ENCODE peak calls at places on chromosome 3, in five cellular contexts. Z is cardiac fibroblast, D is M059J, A is left ventricle myocardium inferior, O is NCI-H1105 treated with DMSO at 0.1 percent for 48 hours. W is an unnamed sample.

GRCh38 chr3:192326656-192327055 is 400.7 kb downstream of the FGF12 start:
- DNase-seq in A (no peak), Z (no peak), D (no peak), O (no peak), W (no peak)

GRCh38 chr3:188345223-188345622 is 191.3 kb downstream of the LPP start:
- DNase-seq in Z (peak), A (no peak), D (peak), O (no peak), W (peak)

GRCh38 chr3:61682671-61683408 is 121.5 kb downstream of the PTPRG start:
- DNase-seq in Z (no peak), D (peak), A (no peak), O (no peak), W (no peak)

GRCh38 chr3:58999134-58999778 is 50.6 kb downstream of the CFAP20DC start:
- DNase-seq in A (no peak), O (no peak), Z (peak), D (no peak), W (no peak)

GRCh38 chr3:13659221-13659969 is 110.5 kb downstream of the FBLN2 start:
- DNase-seq in A (no peak), Z (no peak), D (no peak), O (no peak), W (no peak)

GRCh38 chr3:66962624-66963023 is 35.5 kb upstream of the KBTBD8 start:
- DNase-seq in O (no peak), Z (no peak), A (no peak), D (no peak), W (no peak)

GRCh38 chr3:120908803-120909601 is 997 bp downstream of the STXBP5L start:
- DNase-seq in D (no peak), A (no peak), O (peak), Z (no peak), W (no peak)

GRCh38 chr3:39433642-39434041 is 27.1 kb downstream of the RPSA start:
- DNase-seq in Z (peak), D (peak), A (no peak), O (no peak), W (peak)

GRCh38 chr3:65448120-65448519 is 590.6 kb downstream of the MAGI1 start:
- DNase-seq in A (no peak), D (no peak), O (peak), Z (no peak), W (no peak)

GRCh38 chr3:136720091-136720490 is 32.1 kb downstream of the STAG1 start:
- DNase-seq in Z (no peak), A (no peak), D (no peak), O (no peak), W (no peak)

GRCh38 chr3:42071720-42072582 is 19.2 kb upstream of the TRAK1 start:
- DNase-seq in A (peak), Z (peak), D (peak), O (peak), W (peak)

GRCh38 chr3:136247855-136248254 is 2.3 kb upstream of the PCCB start:
- DNase-seq in O (no peak), Z (no peak), D (no peak), A (no peak), W (no peak)

GRCh38 chr3:50573566-50574279 is 4.4 kb downstream of the HEMK1 start:
- DNase-seq in O (no peak), D (no peak), A (no peak), Z (no peak), W (no peak)

GRCh38 chr3:132079150-132079549 is 44.3 kb upstream of the CPNE4 start:
- DNase-seq in Z (peak), D (no peak), A (no peak), O (no peak), W (no peak)

GRCh38 chr3:108345492-108346205 is 49.3 kb downstream of the HHLA2 start:
- DNase-seq in O (no peak), A (no peak), Z (no peak), D (peak), W (peak)

GRCh38 chr3:44232407-44232806 is 9.3 kb upstream of the TOPAZ1 start:
- DNase-seq in D (no peak), O (no peak), A (no peak), Z (no peak), W (no peak)

GRCh38 chr3:128760027-128760426 is 34.0 kb downstream of the RAB7A start:
- DNase-seq in Z (no peak), A (no peak), D (no peak), O (no peak), W (no peak)

GRCh38 chr3:117238805-117239204 is 529.2 kb downstream of the TUSC7 start:
- DNase-seq in Z (no peak), A (no peak), D (no peak), O (no peak), W (no peak)

GRCh38 chr3:126896067-126896441 is 86.9 kb upstream of the PLXNA1 start:
- DNase-seq in A (no peak), O (no peak), Z (no peak), D (no peak), W (no peak)

GRCh38 chr3:153463895-153464294 is 301.9 kb downstream of the RAP2B start:
- DNase-seq in O (no peak), A (no peak), Z (no peak), D (no peak), W (no peak)

GRCh38 chr3:58325525-58325992 is 7.1 kb upstream of the PXK start:
- DNase-seq in A (no peak), D (peak), O (no peak), Z (no peak), W (no peak)

GRCh38 chr3:115648559-115648958 is 25.2 kb downstream of the GAP43 start:
- DNase-seq in D (peak), Z (no peak), O (no peak), A (no peak), W (no peak)

GRCh38 chr3:192758654-192759053 is 31.3 kb upstream of the FGF12 start:
- DNase-seq in Z (no peak), D (no peak), O (no peak), A (no peak), W (no peak)

GRCh38 chr3:110790631-110791030 is 281.0 kb upstream of the NECTIN3 start:
- DNase-seq in D (no peak), Z (no peak), A (no peak), O (no peak), W (no peak)

GRCh38 chr3:123081718-123082369 is 15.0 kb downstream of the PDIA5 start:
- DNase-seq in D (no peak), Z (peak), A (no peak), O (peak), W (no peak)

GRCh38 chr3:53286727-53287412 is 31.0 kb upstream of the TKT start:
- DNase-seq in Z (peak), A (no peak), D (no peak), O (no peak), W (no peak)

GRCh38 chr3:134333522-134334181 is 40.6 kb downstream of the AMOTL2 start:
- DNase-seq in O (no peak), A (no peak), Z (peak), D (peak), W (no peak)

GRCh38 chr3:43786953-43787305 is 96.2 kb downstream of the ABHD5 start:
- DNase-seq in A (no peak), O (no peak), D (no peak), Z (no peak), W (no peak)

GRCh38 chr3:377158-377561 is 180.6 kb downstream of the CHL1 start:
- DNase-seq in D (peak), A (no peak), O (peak), Z (peak), W (no peak)

GRCh38 chr3:158709666-158710083 is 22.6 kb downstream of the RARRES1 start:
- DNase-seq in A (no peak), Z (peak), O (no peak), D (peak), W (peak)

GRCh38 chr3:39404943-39405686 is 1.4 kb upstream of the RPSA start:
- DNase-seq in Z (no peak), A (no peak), O (no peak), D (no peak), W (no peak)

GRCh38 chr3:43194490-43195115 is 88.7 kb upstream of the POMGNT2 start:
- DNase-seq in A (no peak), D (no peak), O (no peak), Z (no peak), W (no peak)

GRCh38 chr3:183513046-183513706 is 42.3 kb downstream of the KLHL6 start:
- DNase-seq in Z (no peak), A (no peak), D (no peak), O (no peak), W (no peak)

GRCh38 chr3:191290311-191291025 is 38.7 kb upstream of the CCDC50 start:
- DNase-seq in Z (peak), A (no peak), O (no peak), D (peak), W (peak)

GRCh38 chr3:157147099-157147803 is 12.7 kb downstream of the CCNL1 start:
- DNase-seq in A (no peak), Z (no peak), D (no peak), O (no peak), W (no peak)

GRCh38 chr3:98680723-98681122 is 82.4 kb upstream of the ST3GAL6 start:
- DNase-seq in O (no peak), Z (no peak), D (peak), A (no peak), W (peak)

GRCh38 chr3:60188803-60189202 is 1062.4 kb downstream of the FHIT start:
- DNase-seq in O (no peak), A (no peak), D (peak), Z (no peak), W (no peak)

GRCh38 chr3:71432044-71432970 is 151.2 kb downstream of the FOXP1 start:
- DNase-seq in A (peak), D (no peak), O (no peak), Z (no peak), W (no peak)

GRCh38 chr3:173747427-173747826 is 349.9 kb downstream of the NLGN1 start:
- DNase-seq in Z (no peak), O (no peak), A (no peak), D (peak), W (no peak)